ENCODE peak calls at places on chromosomes 12 and 14, in six cellular contexts. U, L, R, N, O and G are unnamed samples.

GRCh38 chr12:6772331-6772695 is at the start of gene LAG3:
- DNase-seq in U (no peak), L (peak; percentile 32), R (no peak), N (no peak), O (no peak), G (no peak)

GRCh38 chr14:24774167-24774915 is 140.4 kb upstream of the GZMB start:
- DNase-seq in U (no peak), L (no peak), R (no peak), N (no peak), O (no peak), G (no peak)

GRCh38 chr12:60501124-60501729 is 905.4 kb downstream of the SLC16A7 start:
- DNase-seq in U (peak; percentile 5), L (no peak), R (no peak), N (no peak), O (no peak), G (no peak)

GRCh38 chr14:96205059-96205993 is 687 bp downstream of the BDKRB2 start:
- DNase-seq in U (no peak), L (no peak), R (no peak), N (no peak), O (no peak), G (no peak)

GRCh38 chr12:51683763-51684357 is 92.8 kb downstream of the SCN8A start:
- DNase-seq in U (peak; percentile 51), L (no peak), R (no peak), N (no peak), O (no peak), G (no peak)

GRCh38 chr14:63727736-63728728 is at the start of gene SGPP1:
- DNase-seq in U (peak; percentile 96), L (peak; percentile 54), R (peak; percentile 61), N (peak; percentile 92), O (peak; percentile 59), G (no peak)

GRCh38 chr14:103074699-103075341 is 9.2 kb upstream of the LBHD2 start:
- DNase-seq in U (peak; percentile 49), L (no peak), R (no peak), N (peak; percentile 36), O (no peak), G (no peak)

GRCh38 chr12:130053641-130054040 is 108.6 kb upstream of the FZD10 start:
- DNase-seq in U (no peak), L (no peak), R (no peak), N (peak; percentile 67), O (no peak), G (peak; percentile 58)

GRCh38 chr14:61568572-61569011 is 126.7 kb upstream of the HIF1A start:
- DNase-seq in U (no peak), L (no peak), R (no peak), N (peak; percentile 93), O (peak; percentile 32), G (peak; percentile 76)

GRCh38 chr12:3129301-3130052 is 52.3 kb downstream of the TSPAN9 start:
- DNase-seq in U (no peak), L (no peak), R (peak; percentile 34), N (no peak), O (no peak), G (no peak)

GRCh38 chr12:94172031-94172430 is 23.7 kb downstream of the PLXNC1 start:
- DNase-seq in U (no peak), L (no peak), R (no peak), N (no peak), O (peak; percentile 4), G (no peak)

GRCh38 chr12:12384601-12385321 is 27.9 kb downstream of the BORCS5 start:
- DNase-seq in U (no peak), L (no peak), R (no peak), N (peak; percentile 34), O (no peak), G (no peak)

GRCh38 chr14:99529899-99530298 is 48.7 kb downstream of the CCNK start:
- DNase-seq in U (no peak), L (no peak), R (peak; percentile 13), N (no peak), O (no peak), G (no peak)